ENCODE peak calls at places on chromosome 6, in seven cellular contexts. D is HepG2; N is Panc1; X is effector CD8-positive, alpha-beta T cell; J is DMS153; V is effector memory CD4-positive, alpha-beta T cell; W is colonic mucosa. T is an unnamed sample.

GRCh38 chr6:29739136-29739881 is 16.1 kb downstream of the HLA-F start:
- DNase-seq in N (no peak), D (peak), V (no peak), W (no peak), X (no peak), J (no peak), T (no peak)

GRCh38 chr6:70414813-70415212 is 1.5 kb downstream of the FAM135A start:
- DNase-seq in V (no peak), W (no peak), N (no peak), J (no peak), X (no peak), D (no peak), T (no peak)

GRCh38 chr6:19812512-19813119 is 24.6 kb upstream of the ID4 start:
- DNase-seq in N (no peak), D (peak), V (no peak), J (no peak), X (no peak), W (no peak), T (no peak)

GRCh38 chr6:142802124-142802523 is 142.9 kb downstream of the HIVEP2 start:
- DNase-seq in W (no peak), D (peak), V (no peak), X (no peak), J (no peak), N (peak), T (no peak)

GRCh38 chr6:132551214-132551613 is 1.3 kb upstream of the TAAR8 start:
- DNase-seq in N (no peak), X (no peak), W (no peak), J (no peak), V (no peak), D (no peak), T (no peak)

GRCh38 chr6:117338567-117338966 is 73.2 kb downstream of the VGLL2 start:
- DNase-seq in V (no peak), N (no peak), X (no peak), J (no peak), D (no peak), W (no peak), T (no peak)

GRCh38 chr6:132142768-132143167 is 191.6 kb upstream of the CCN2 start:
- DNase-seq in W (no peak), N (no peak), V (no peak), D (no peak), J (no peak), X (no peak), T (no peak)

GRCh38 chr6:159817951-159818739 is 18.1 kb downstream of the PNLDC1 start:
- DNase-seq in V (no peak), N (no peak), J (no peak), W (no peak), D (no peak), X (no peak), T (no peak)

GRCh38 chr6:1820165-1820564 is 210.4 kb downstream of the FOXC1 start:
- DNase-seq in W (no peak), D (peak), X (no peak), V (no peak), J (no peak), N (no peak), T (no peak)

GRCh38 chr6:21639316-21639715 is 45.8 kb downstream of the SOX4 start:
- DNase-seq in N (no peak), X (no peak), D (no peak), V (no peak), J (no peak), W (no peak), T (no peak)

GRCh38 chr6:112153926-112154621 is 66.7 kb downstream of the FAM229B start:
- DNase-seq in J (peak), N (peak), X (no peak), V (no peak), D (no peak), W (no peak), T (no peak)

GRCh38 chr6:137218473-137218916 is 690 bp downstream of the IFNGR1 start:
- DNase-seq in W (peak), V (peak), D (peak), X (peak), J (no peak), N (peak), T (no peak)

GRCh38 chr6:453152-453551 is 61.6 kb downstream of the IRF4 start:
- DNase-seq in D (no peak), V (no peak), J (no peak), W (no peak), N (no peak), X (no peak), T (no peak)

GRCh38 chr6:13952101-13952500 is 27.3 kb downstream of the RNF182 start:
- DNase-seq in N (no peak), J (no peak), X (no peak), D (no peak), W (no peak), V (no peak), T (no peak)

GRCh38 chr6:160921095-160921494 is 70.5 kb upstream of the MAP3K4 start:
- DNase-seq in X (no peak), W (no peak), J (no peak), V (no peak), N (no peak), D (no peak), T (no peak)

T was measured in ecto neural progenitor cell.